ENCODE peak calls at places on chromosome 2, in ten cellular contexts. O is adrenal gland, B is GM12892, W is prostate gland, J is Peyer's patch, P is body of pancreas, E is ovary, H is HepG2, C is heart left ventricle, T is uterus. G is an unnamed sample.

GRCh38 chr2:98121149-98121548 is 34.2 kb downstream of the VWA3B start:
- DNase-seq in O (no peak), B (no peak), W (no peak), J (no peak), P (no peak), E (no peak), H (no peak), C (no peak), T (no peak), G (no peak)

GRCh38 chr2:215435809-215436704 is at the start of gene FN1:
- DNase-seq in O (peak), B (peak), W (peak), J (peak), P (peak), E (peak), H (peak), C (peak), T (peak), G (peak)

GRCh38 chr2:43276962-43277383 is 50.6 kb upstream of the ZFP36L2 start:
- DNase-seq in O (no peak), B (no peak), W (peak), J (no peak), P (peak), E (no peak), H (no peak), C (no peak), T (peak), G (no peak)

GRCh38 chr2:189581354-189582139 is 961 bp upstream of the SLC40A1 start:
- DNase-seq in O (peak), B (peak), W (peak), J (no peak), P (peak), E (peak), H (peak), C (peak), T (peak), G (no peak)

GRCh38 chr2:183105402-183106134 is 18.7 kb upstream of the NUP35 start:
- DNase-seq in O (no peak), B (no peak), W (no peak), J (no peak), P (no peak), E (no peak), H (no peak), C (no peak), T (no peak), G (no peak)

GRCh38 chr2:102439065-102439695 is 16.2 kb downstream of the IL18RAP start:
- DNase-seq in O (no peak), B (no peak), W (no peak), J (no peak), P (no peak), E (no peak), H (peak), C (no peak), T (no peak), G (no peak)

GRCh38 chr2:149768320-149768799 is 180.8 kb upstream of the MMADHC start:
- DNase-seq in O (no peak), B (no peak), W (no peak), J (no peak), P (no peak), E (no peak), H (no peak), C (no peak), T (no peak), G (no peak)

GRCh38 chr2:168210216-168210897 is 37.0 kb downstream of the STK39 start:
- DNase-seq in O (no peak), B (no peak), W (no peak), J (no peak), P (no peak), E (no peak), H (no peak), C (no peak), T (no peak), G (no peak)

GRCh38 chr2:233081232-233081730 is 21.1 kb downstream of the INPP5D start:
- DNase-seq in O (no peak), B (no peak), W (no peak), J (peak), P (no peak), E (no peak), H (no peak), C (no peak), T (no peak), G (no peak)

GRCh38 chr2:84906108-84906899 is 848 bp downstream of the TMSB10 start:
- DNase-seq in O (peak), B (no peak), W (no peak), J (peak), P (no peak), E (peak), H (no peak), C (peak), T (no peak), G (no peak)

GRCh38 chr2:144522741-144523605 is 3.1 kb upstream of the ZEB2 start:
- DNase-seq in O (peak), B (no peak), W (no peak), J (peak), P (no peak), E (peak), H (no peak), C (no peak), T (no peak), G (no peak)

GRCh38 chr2:61938511-61938910 is 33.0 kb downstream of the COMMD1 start:
- DNase-seq in O (no peak), B (no peak), W (no peak), J (no peak), P (no peak), E (no peak), H (no peak), C (no peak), T (no peak), G (no peak)

GRCh38 chr2:3195865-3196504 is 181.6 kb downstream of the EIPR1 start:
- DNase-seq in O (no peak), B (no peak), W (no peak), J (no peak), P (no peak), E (no peak), H (no peak), C (no peak), T (no peak), G (no peak)

GRCh38 chr2:26630669-26631360 is 10.4 kb downstream of the CIB4 start:
- DNase-seq in O (no peak), B (no peak), W (no peak), J (no peak), P (peak), E (no peak), H (peak), C (no peak), T (no peak), G (no peak)

GRCh38 chr2:150522269-150522668 is 34.8 kb upstream of the RND3 start:
- DNase-seq in O (no peak), B (no peak), W (no peak), J (no peak), P (no peak), E (no peak), H (no peak), C (no peak), T (no peak), G (no peak)

GRCh38 chr2:151845884-151846283 is 17.7 kb upstream of the ARL5A start:
- DNase-seq in O (no peak), B (no peak), W (no peak), J (no peak), P (no peak), E (no peak), H (no peak), C (no peak), T (no peak), G (no peak)

GRCh38 chr2:74548285-74548918 is 5.3 kb downstream of the LOXL3 start:
- DNase-seq in O (no peak), B (no peak), W (no peak), J (no peak), P (no peak), E (no peak), H (no peak), C (no peak), T (no peak), G (no peak)
- TF ChIP-seq POLR2A in O (no peak), B (no peak), W (no peak), J (no peak), P (no peak), E (no peak), H (no peak), C (no peak), T (no peak), G (no peak)

GRCh38 chr2:172177581-172177980 is 74.9 kb upstream of the DLX2 start:
- DNase-seq in O (no peak), B (no peak), W (no peak), J (no peak), P (no peak), E (no peak), H (no peak), C (no peak), T (no peak), G (no peak)

GRCh38 chr2:172173307-172173706 is 70.6 kb upstream of the DLX2 start:
- DNase-seq in O (no peak), B (no peak), W (no peak), J (no peak), P (no peak), E (no peak), H (no peak), C (no peak), T (no peak), G (no peak)

GRCh38 chr2:172169611-172170010 is 66.9 kb upstream of the DLX2 start:
- DNase-seq in O (no peak), B (no peak), W (no peak), J (no peak), P (no peak), E (no peak), H (no peak), C (no peak), T (no peak), G (no peak)

GRCh38 chr2:172168917-172169346 is 66.2 kb upstream of the DLX2 start:
- DNase-seq in O (no peak), B (no peak), W (no peak), J (no peak), P (no peak), E (no peak), H (no peak), C (no peak), T (no peak), G (no peak)

DNA sequence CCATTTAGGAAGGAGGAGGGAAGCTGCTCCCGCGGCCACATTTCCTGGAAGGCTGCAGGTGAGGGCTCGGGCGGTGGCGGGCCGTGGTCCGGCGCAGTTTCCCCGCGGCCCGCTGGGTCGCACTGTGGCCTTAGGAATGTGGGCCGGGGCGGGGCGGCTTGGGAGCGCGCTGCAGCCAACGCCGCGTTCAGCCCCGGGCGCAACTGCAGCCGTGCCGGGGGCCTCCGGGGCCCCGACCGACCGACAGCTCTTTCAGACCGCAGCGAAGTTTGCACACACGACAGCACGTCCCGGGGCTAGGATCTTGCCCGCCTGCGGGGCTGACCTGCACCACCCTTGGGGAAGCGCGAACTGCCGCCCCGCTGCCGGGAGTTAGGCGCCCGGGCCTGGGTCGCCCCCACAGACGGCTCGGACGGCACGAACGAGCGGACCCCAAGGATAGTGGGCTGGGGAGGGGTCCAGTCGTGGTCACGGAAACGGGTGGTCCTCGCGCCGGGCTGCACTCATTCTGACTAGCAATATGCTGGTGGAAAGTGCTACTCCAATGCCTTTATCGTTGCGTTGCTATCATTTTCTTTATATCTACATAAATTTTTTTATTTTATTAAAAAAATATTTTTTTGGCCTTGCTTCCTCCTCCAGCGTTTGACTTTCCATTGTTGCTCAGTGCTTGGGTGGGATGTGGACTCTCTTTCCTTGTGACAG is 70.0 kb upstream of the DLX2 start:
- DNase-seq in O (peak), B (peak), W (peak), J (peak), P (peak), E (peak), H (peak), C (peak), T (peak), G (peak)
- TF ChIP-seq POLR2A in O (no peak), B (no peak), W (no peak), J (no peak), P (no peak), E (no peak), H (no peak), C (no peak), T (no peak), G (no peak)

DNA sequence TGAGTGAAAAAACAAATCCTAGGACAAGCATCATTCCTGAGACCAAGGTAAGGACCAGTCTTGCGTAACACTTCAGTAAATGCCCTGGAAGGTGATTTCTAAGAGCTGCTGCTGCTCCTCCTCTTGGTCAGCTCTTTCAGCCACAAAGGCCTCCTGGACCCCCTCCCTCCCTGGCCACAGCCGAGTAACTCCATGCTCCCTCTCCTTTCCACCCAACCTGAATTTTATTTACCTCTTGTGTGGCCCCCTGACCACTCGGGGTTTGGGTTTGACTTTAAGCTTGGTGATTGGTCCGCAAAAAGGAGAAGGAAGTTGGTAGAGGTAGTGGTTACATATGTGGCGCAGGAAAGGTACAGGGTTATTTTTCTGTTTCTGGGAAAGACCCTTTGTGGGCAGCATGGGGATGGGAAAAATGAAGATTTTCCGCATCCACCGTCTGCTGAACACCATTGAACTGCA is 9.2 kb downstream of the HTRA2 start:
- DNase-seq in O (no peak), B (no peak), W (no peak), J (peak), P (no peak), E (no peak), H (no peak), C (peak), T (no peak), G (no peak)
- TF ChIP-seq POLR2A in O (no peak), B (no peak), W (no peak), J (no peak), P (no peak), E (no peak), H (no peak), C (no peak), T (no peak), G (no peak)

GRCh38 chr2:38076250-38076709 is 329 bp upstream of the CYP1B1 start:
- DNase-seq in O (peak), B (peak), W (peak), J (no peak), P (peak), E (peak), H (no peak), C (peak), T (peak), G (peak)
- TF ChIP-seq POLR2A in O (no peak), B (peak), W (peak), J (no peak), P (no peak), E (peak), H (no peak), C (no peak), T (peak), G (peak)

GRCh38 chr2:135985018-135985825 is at the start of gene DARS1:
- DNase-seq in O (peak), B (peak), W (peak), J (peak), P (peak), E (peak), H (peak), C (peak), T (peak), G (peak)
- TF ChIP-seq POLR2A in O (peak), B (peak), W (peak), J (peak), P (peak), E (peak), H (peak), C (peak), T (no peak), G (peak)

DNA sequence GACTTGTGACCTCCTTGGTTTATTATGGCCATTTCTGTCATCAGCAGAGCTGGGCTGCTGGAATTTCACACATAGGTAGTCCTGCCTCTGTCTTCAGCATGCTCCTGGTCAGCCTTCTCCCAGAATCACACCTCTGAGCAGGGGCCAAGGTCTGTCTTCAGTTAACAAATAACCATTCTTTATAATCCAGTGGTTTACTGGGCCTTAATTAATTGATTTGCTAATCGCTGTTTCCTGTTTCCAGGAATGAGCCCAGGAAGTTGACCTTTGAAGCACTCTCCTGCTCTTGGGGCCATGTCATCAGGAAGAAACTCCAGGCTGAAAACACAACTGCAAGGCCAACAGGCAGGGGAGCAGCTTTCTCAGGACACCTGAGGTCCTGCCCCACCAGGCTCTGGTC is 278.5 kb downstream of the SRBD1 start:
- DNase-seq in O (no peak), B (no peak), W (no peak), J (no peak), P (no peak), E (no peak), H (peak), C (no peak), T (no peak), G (no peak)
- TF ChIP-seq POLR2A in O (no peak), B (no peak), W (no peak), J (no peak), P (no peak), E (no peak), H (no peak), C (no peak), T (no peak), G (no peak)

DNA sequence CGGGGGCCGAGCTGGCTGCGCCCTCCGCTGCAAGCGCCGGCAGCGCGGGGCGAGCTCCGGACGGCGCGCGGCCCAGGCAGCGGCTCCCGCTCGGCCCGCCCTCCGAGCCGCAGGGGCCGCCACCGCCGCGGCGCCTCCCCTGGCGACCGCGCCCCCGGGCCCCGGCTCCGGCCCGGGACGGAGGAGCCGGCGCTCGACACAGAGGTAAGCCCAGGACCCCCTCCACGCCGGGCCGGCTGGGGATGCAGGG is 151 bp downstream of the SPATS2L start:
- DNase-seq in O (no peak), B (peak), W (no peak), J (no peak), P (no peak), E (no peak), H (no peak), C (no peak), T (no peak), G (no peak)
- TF ChIP-seq POLR2A in O (no peak), B (peak), W (no peak), J (no peak), P (no peak), E (no peak), H (no peak), C (peak), T (no peak), G (no peak)

DNA sequence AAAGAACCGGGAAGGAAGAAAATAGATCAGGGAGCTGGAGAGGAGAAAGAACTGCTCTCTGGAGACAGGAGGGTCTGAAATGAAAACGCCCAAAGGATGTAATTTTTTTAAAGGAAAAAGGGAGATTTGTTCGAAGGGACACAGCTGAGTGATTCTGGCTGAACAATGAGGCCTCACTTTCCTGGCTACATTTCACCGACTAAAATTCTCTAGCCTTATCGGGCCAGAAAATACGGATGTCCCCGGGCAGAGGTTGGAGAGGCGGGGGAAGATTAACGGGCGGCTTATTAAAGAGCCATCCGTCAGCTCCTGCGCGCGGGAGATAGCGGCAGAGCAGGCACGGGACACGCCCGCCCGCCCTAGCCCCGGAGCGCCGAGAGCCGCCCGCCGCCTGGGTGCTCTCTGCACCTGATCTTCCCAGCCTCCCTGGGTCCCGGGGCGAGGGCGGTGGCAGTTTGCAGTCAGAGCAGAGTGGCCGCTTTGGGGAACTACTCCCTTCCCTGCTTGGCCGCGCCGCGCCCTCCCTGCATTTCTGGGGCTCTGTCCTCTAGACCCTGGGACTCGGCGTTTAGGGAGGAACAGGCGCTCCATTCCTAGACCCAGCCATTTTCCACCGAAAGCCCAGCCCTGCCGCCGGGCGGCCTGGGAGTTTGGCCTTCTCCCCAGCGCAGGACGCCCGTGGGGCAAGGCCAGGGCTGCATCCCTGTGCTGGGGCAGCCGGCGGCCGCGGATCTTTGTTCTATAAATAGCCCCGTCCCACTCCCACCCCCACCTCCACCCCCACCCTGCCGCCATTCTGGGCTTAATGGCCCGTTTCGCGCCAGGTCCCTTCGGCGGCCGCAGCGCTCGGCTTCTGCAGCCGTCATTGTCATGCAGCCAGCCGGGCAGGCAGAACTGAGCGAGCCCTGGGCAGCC is 6.5 kb downstream of the GAD1 start:
- DNase-seq in O (peak), B (no peak), W (no peak), J (no peak), P (no peak), E (no peak), H (no peak), C (no peak), T (no peak), G (no peak)
- TF ChIP-seq POLR2A in O (no peak), B (no peak), W (no peak), J (no peak), P (no peak), E (no peak), H (no peak), C (no peak), T (no peak), G (no peak)

G was measured in tibial nerve.